ENCODE peak calls at places on chromosome 18, in four cellular contexts. One of them, this sample, is unnamed.

GRCh38 chr18:77879829-77880228 is 630.2 kb downstream of the GALR1 start:
- DNase-seq in gastrocnemius medialis: no peak
- DNase-seq in LoVo: no peak
- DNase-seq in Ammon's horn: no peak
- DNase-seq in this sample: no peak

GRCh38 chr18:61876899-61877298 is 15.9 kb downstream of the RNF152 start:
- DNase-seq in gastrocnemius medialis: no peak
- DNase-seq in Ammon's horn: peak; percentile 90
- DNase-seq in LoVo: no peak
- DNase-seq in this sample: no peak

GRCh38 chr18:24427484-24427883 is 1.0 kb downstream of the IMPACT start:
- DNase-seq in LoVo: no peak
- DNase-seq in gastrocnemius medialis: no peak
- DNase-seq in Ammon's horn: no peak
- DNase-seq in this sample: no peak

GRCh38 chr18:57727952-57728807 is 74.9 kb downstream of the ATP8B1 start:
- DNase-seq in gastrocnemius medialis: no peak
- DNase-seq in LoVo: no peak
- DNase-seq in Ammon's horn: no peak
- DNase-seq in this sample: no peak

GRCh38 chr18:5868218-5868904 is 27.0 kb downstream of the TMEM200C start:
- DNase-seq in Ammon's horn: peak; percentile 85
- DNase-seq in LoVo: peak; percentile 78
- DNase-seq in gastrocnemius medialis: peak; percentile 22
- DNase-seq in this sample: peak; percentile 94

GRCh38 chr18:41075212-41075611 is 879.8 kb upstream of the PIK3C3 start:
- DNase-seq in gastrocnemius medialis: no peak
- DNase-seq in LoVo: no peak
- DNase-seq in Ammon's horn: no peak
- DNase-seq in this sample: peak; percentile 21

GRCh38 chr18:36580266-36580665 is 248.5 kb downstream of the TPGS2 start:
- DNase-seq in LoVo: no peak
- DNase-seq in Ammon's horn: peak; percentile 31
- DNase-seq in gastrocnemius medialis: peak; percentile 32
- DNase-seq in this sample: no peak

GRCh38 chr18:54906636-54907180 is 52.6 kb downstream of the CCDC68 start:
- DNase-seq in gastrocnemius medialis: no peak
- DNase-seq in Ammon's horn: no peak
- DNase-seq in LoVo: no peak
- DNase-seq in this sample: no peak

GRCh38 chr18:21364471-21364870 is 122.4 kb downstream of the GREB1L start:
- DNase-seq in LoVo: no peak
- DNase-seq in gastrocnemius medialis: no peak
- DNase-seq in Ammon's horn: no peak
- DNase-seq in this sample: no peak

GRCh38 chr18:50853863-50854271 is 25.1 kb upstream of the ME2 start:
- DNase-seq in Ammon's horn: peak; percentile 5
- DNase-seq in LoVo: peak; percentile 22
- DNase-seq in gastrocnemius medialis: peak; percentile 38
- DNase-seq in this sample: peak; percentile 63

GRCh38 chr18:78240867-78241266 is 738.8 kb upstream of the SALL3 start:
- DNase-seq in gastrocnemius medialis: no peak
- DNase-seq in Ammon's horn: no peak
- DNase-seq in LoVo: no peak
- DNase-seq in this sample: no peak

GRCh38 chr18:69580107-69580506 is 179.4 kb downstream of the DOK6 start:
- DNase-seq in Ammon's horn: peak; percentile 61
- DNase-seq in LoVo: no peak
- DNase-seq in gastrocnemius medialis: no peak
- DNase-seq in this sample: no peak

GRCh38 chr18:41501848-41502247 is 453.2 kb upstream of the PIK3C3 start:
- DNase-seq in LoVo: no peak
- DNase-seq in Ammon's horn: no peak
- DNase-seq in gastrocnemius medialis: no peak
- DNase-seq in this sample: no peak

GRCh38 chr18:12741351-12741750 is 38.5 kb downstream of the PSMG2 start:
- DNase-seq in LoVo: peak; percentile 27
- DNase-seq in gastrocnemius medialis: no peak
- DNase-seq in Ammon's horn: no peak
- DNase-seq in this sample: no peak

GRCh38 chr18:37565138-37565984 is at the start of gene CELF4:
- DNase-seq in gastrocnemius medialis: no peak
- DNase-seq in Ammon's horn: peak; percentile 70
- DNase-seq in LoVo: no peak
- DNase-seq in this sample: peak; percentile 38

GRCh38 chr18:8959551-8960135 is 142.9 kb upstream of the NDUFV2 start:
- DNase-seq in LoVo: no peak
- DNase-seq in Ammon's horn: no peak
- DNase-seq in gastrocnemius medialis: no peak
- DNase-seq in this sample: peak; percentile 14

GRCh38 chr18:79382681-79383387 is 12.9 kb upstream of the NFATC1 start:
- DNase-seq in Ammon's horn: no peak
- DNase-seq in LoVo: no peak
- DNase-seq in gastrocnemius medialis: no peak
- DNase-seq in this sample: no peak

GRCh38 chr18:72868666-72869661 is 1.2 kb upstream of the NETO1 start:
- DNase-seq in LoVo: no peak
- DNase-seq in Ammon's horn: no peak
- DNase-seq in gastrocnemius medialis: no peak
- DNase-seq in this sample: no peak

GRCh38 chr18:13582283-13582682 is 144.1 kb downstream of the FAM210A start:
- DNase-seq in Ammon's horn: peak; percentile 29
- DNase-seq in LoVo: no peak
- DNase-seq in gastrocnemius medialis: no peak
- DNase-seq in this sample: no peak

GRCh38 chr18:74996055-74996454 is 212.9 kb downstream of the PTGR3 start:
- DNase-seq in gastrocnemius medialis: no peak
- DNase-seq in Ammon's horn: no peak
- DNase-seq in LoVo: no peak
- DNase-seq in this sample: no peak

GRCh38 chr18:21991081-21991534 is 178.3 kb upstream of the GATA6 start:
- DNase-seq in gastrocnemius medialis: no peak
- DNase-seq in Ammon's horn: no peak
- DNase-seq in LoVo: no peak
- DNase-seq in this sample: peak; percentile 45

GRCh38 chr18:63264871-63265270 is 54.7 kb downstream of the BCL2 start:
- DNase-seq in Ammon's horn: no peak
- DNase-seq in gastrocnemius medialis: peak; percentile 63
- DNase-seq in LoVo: no peak
- DNase-seq in this sample: no peak

GRCh38 chr18:51630706-51631105 is 433.2 kb upstream of the MEX3C start:
- DNase-seq in LoVo: no peak
- DNase-seq in gastrocnemius medialis: no peak
- DNase-seq in Ammon's horn: peak; percentile 32
- DNase-seq in this sample: no peak

GRCh38 chr18:58615150-58616132 is 13.4 kb downstream of the ALPK2 start:
- DNase-seq in LoVo: no peak
- DNase-seq in gastrocnemius medialis: peak; percentile 42
- DNase-seq in Ammon's horn: no peak
- DNase-seq in this sample: no peak

GRCh38 chr18:7417742-7418141 is 149.4 kb upstream of the PTPRM start:
- DNase-seq in gastrocnemius medialis: no peak
- DNase-seq in Ammon's horn: no peak
- DNase-seq in LoVo: no peak
- DNase-seq in this sample: peak; percentile 24

GRCh38 chr18:67359868-67360838 is 156.4 kb downstream of the DSEL start:
- DNase-seq in LoVo: peak; percentile 64
- DNase-seq in gastrocnemius medialis: peak; percentile 77
- DNase-seq in Ammon's horn: peak; percentile 40
- DNase-seq in this sample: peak; percentile 81

GRCh38 chr18:8721716-8722115 is 16.4 kb downstream of the MTCL1 start:
- DNase-seq in LoVo: peak; percentile 43
- DNase-seq in gastrocnemius medialis: no peak
- DNase-seq in Ammon's horn: no peak
- DNase-seq in this sample: peak; percentile 46

GRCh38 chr18:55384551-55385275 is 203.3 kb downstream of the TCF4 start:
- DNase-seq in gastrocnemius medialis: no peak
- DNase-seq in LoVo: peak; percentile 12
- DNase-seq in Ammon's horn: no peak
- DNase-seq in this sample: no peak

GRCh38 chr18:80254971-80255500 is 7.7 kb upstream of the PARD6G start:
- DNase-seq in Ammon's horn: no peak
- DNase-seq in gastrocnemius medialis: no peak
- DNase-seq in LoVo: no peak
- DNase-seq in this sample: no peak

GRCh38 chr18:1436199-1436598 is 531.5 kb downstream of the ADCYAP1 start:
- DNase-seq in Ammon's horn: no peak
- DNase-seq in LoVo: no peak
- DNase-seq in gastrocnemius medialis: no peak
- DNase-seq in this sample: no peak